ENCODE peak calls at places on chromosomes 7 and 10, in seven cellular contexts. K is Daoy; V is C1 segment of cervical spinal cord; X is body of pancreas; E is mucosa of descending colon; F is stimulated activated CD4-positive, alpha-beta T cell treated with anti-CD3 and anti-CD28 coated beads, TNF-alpha, amount 100 ng/mL, for 24 hours; L is T-helper 2 cell. T is an unnamed sample.

GRCh38 chr7:155489158-155489840 is 31.4 kb downstream of the EN2 start:
- DNase-seq in K (no peak), V (no peak), X (no peak), E (no peak), F (no peak), L (no peak), T (no peak)

GRCh38 chr7:66847879-66848810 is 72.9 kb upstream of the TMEM248 start:
- DNase-seq in K (peak; percentile 79), V (no peak), X (no peak), E (no peak), F (no peak), L (no peak), T (no peak)

GRCh38 chr7:80411621-80412020 is 100.2 kb downstream of the GNAT3 start:
- DNase-seq in K (no peak), V (no peak), X (no peak), E (no peak), F (no peak), L (no peak), T (no peak)

GRCh38 chr10:63027533-63027932 is 105.6 kb upstream of the NRBF2 start:
- DNase-seq in K (no peak), V (no peak), X (peak; percentile 3), E (no peak), F (no peak), L (no peak), T (no peak)

GRCh38 chr10:3568983-3569382 is 216.0 kb downstream of the KLF6 start:
- DNase-seq in K (no peak), V (no peak), X (no peak), E (no peak), F (no peak), L (no peak), T (no peak)

GRCh38 chr10:11261687-11262086 is 244.0 kb downstream of the CELF2 start:
- DNase-seq in K (no peak), V (no peak), X (peak; percentile 79), E (no peak), F (no peak), L (no peak), T (no peak)

GRCh38 chr7:26193432-26194206 is 6.9 kb downstream of the HNRNPA2B1 start:
- DNase-seq in K (no peak), V (no peak), X (no peak), E (no peak), F (no peak), L (no peak), T (no peak)

GRCh38 chr7:85030893-85031292 is 156.0 kb downstream of the SEMA3D start:
- DNase-seq in K (peak; percentile 35), V (no peak), X (no peak), E (no peak), F (no peak), L (peak; percentile 0), T (no peak)

GRCh38 chr10:63197304-63198092 is 64.4 kb downstream of the NRBF2 start:
- DNase-seq in K (no peak), V (no peak), X (no peak), E (no peak), F (no peak), L (no peak), T (no peak)